ENCODE peak calls at places on chromosomes 6 and 20, in seven cellular contexts. N is ovary, B is endothelial cell of umbilical vein, D is esophagus muscularis mucosa, P is IMR-90, Z is GM12892, Y is uterus. I is an unnamed sample.

GRCh38 chr20:6075428-6076219 is 21.8 kb upstream of the LRRN4 start:
- DNase-seq in B (no peak), D (no peak), Y (no peak), Z (no peak), N (peak; percentile 60), P (no peak), I (peak; percentile 49)

GRCh38 chr6:151075527-151075926 is 164.2 kb upstream of the AKAP12 start:
- DNase-seq in Z (no peak), N (no peak), B (no peak), P (peak; percentile 37), Y (no peak), D (no peak), I (no peak)

GRCh38 chr20:3706774-3707507 is 5.5 kb downstream of the SIGLEC1 start:
- DNase-seq in Y (no peak), Z (no peak), D (no peak), N (no peak), P (peak; percentile 12), B (no peak), I (peak; percentile 66)

GRCh38 chr20:60242836-60243520 is 284.8 kb downstream of the CDH26 start:
- DNase-seq in Z (no peak), P (peak; percentile 35), B (no peak), Y (no peak), D (no peak), N (no peak), I (no peak)

GRCh38 chr6:143536461-143536865 is 24.9 kb upstream of the FUCA2 start:
- DNase-seq in B (peak; percentile 34), D (no peak), Z (peak; percentile 29), Y (peak; percentile 24), P (peak; percentile 33), N (peak; percentile 40), I (peak; percentile 31)

GRCh38 chr20:1816384-1817381 is 78.5 kb upstream of the SIRPA start:
- DNase-seq in Y (no peak), Z (no peak), P (peak; percentile 63), B (peak; percentile 84), D (peak; percentile 90), N (no peak), I (peak; percentile 74)

GRCh38 chr6:122399055-122399347 is 451 bp upstream of the HSF2 start:
- DNase-seq in P (no peak), Z (no peak), N (no peak), Y (no peak), B (no peak), D (no peak), I (no peak)

GRCh38 chr6:71107935-71108420 is 151.1 kb upstream of the B3GAT2 start:
- DNase-seq in Z (no peak), Y (no peak), N (peak; percentile 9), D (no peak), P (peak; percentile 71), B (peak; percentile 81), I (no peak)

GRCh38 chr6:209432-210103 is 82.7 kb upstream of the DUSP22 start:
- DNase-seq in P (no peak), Z (peak; percentile 65), D (no peak), Y (no peak), N (no peak), B (no peak), I (no peak)

GRCh38 chr6:169700296-169700695 is 1.5 kb downstream of the WDR27 start:
- DNase-seq in N (no peak), Y (no peak), P (peak; percentile 29), B (peak; percentile 24), D (no peak), Z (no peak), I (no peak)

GRCh38 chr6:3372184-3372846 is 84.5 kb downstream of the SLC22A23 start:
- DNase-seq in N (no peak), P (no peak), D (no peak), Y (no peak), B (no peak), Z (no peak), I (no peak)

GRCh38 chr6:167849846-167850459 is 23.2 kb downstream of the AFDN start:
- DNase-seq in B (peak; percentile 71), P (no peak), Y (no peak), Z (no peak), D (no peak), N (no peak), I (no peak)

GRCh38 chr6:45445749-45446454 is 68.2 kb upstream of the SUPT3H start:
- DNase-seq in P (peak; percentile 99), D (peak; percentile 92), Z (no peak), Y (peak; percentile 35), N (peak; percentile 15), B (peak; percentile 99), I (peak; percentile 76)

GRCh38 chr20:2559641-2560040 is 23.3 kb downstream of the TMC2 start:
- DNase-seq in B (no peak), Y (no peak), N (no peak), Z (no peak), P (no peak), D (no peak), I (no peak)

GRCh38 chr6:140623498-140623897 is 1249.0 kb upstream of the CITED2 start:
- DNase-seq in P (peak; percentile 93), Z (no peak), N (no peak), D (no peak), Y (no peak), B (peak; percentile 36), I (no peak)

GRCh38 chr6:99613398-99613704 is 6.7 kb downstream of the PRDM13 start:
- DNase-seq in N (no peak), Z (peak; percentile 46), B (no peak), D (no peak), P (peak; percentile 18), Y (no peak), I (no peak)

GRCh38 chr6:116624036-116624805 is 7.9 kb downstream of the RSPH4A start:
- DNase-seq in B (no peak), P (no peak), Z (no peak), N (no peak), D (no peak), Y (no peak), I (no peak)

GRCh38 chr6:129050086-129050485 is 167.1 kb downstream of the LAMA2 start:
- DNase-seq in P (peak; percentile 32), Y (no peak), D (no peak), B (no peak), Z (no peak), N (no peak), I (no peak)

GRCh38 chr6:129046526-129046925 is 163.6 kb downstream of the LAMA2 start:
- DNase-seq in N (no peak), Y (no peak), B (no peak), Z (no peak), D (no peak), P (no peak), I (no peak)

GRCh38 chr6:129047834-129048233 is 164.9 kb downstream of the LAMA2 start:
- DNase-seq in N (no peak), D (no peak), Y (no peak), P (no peak), B (no peak), Z (no peak), I (no peak)
- TF ChIP-seq POLR2A in N (no peak), D (no peak), Y (no peak), P (no peak), B (no peak), Z (no peak), I (no peak)

DNA sequence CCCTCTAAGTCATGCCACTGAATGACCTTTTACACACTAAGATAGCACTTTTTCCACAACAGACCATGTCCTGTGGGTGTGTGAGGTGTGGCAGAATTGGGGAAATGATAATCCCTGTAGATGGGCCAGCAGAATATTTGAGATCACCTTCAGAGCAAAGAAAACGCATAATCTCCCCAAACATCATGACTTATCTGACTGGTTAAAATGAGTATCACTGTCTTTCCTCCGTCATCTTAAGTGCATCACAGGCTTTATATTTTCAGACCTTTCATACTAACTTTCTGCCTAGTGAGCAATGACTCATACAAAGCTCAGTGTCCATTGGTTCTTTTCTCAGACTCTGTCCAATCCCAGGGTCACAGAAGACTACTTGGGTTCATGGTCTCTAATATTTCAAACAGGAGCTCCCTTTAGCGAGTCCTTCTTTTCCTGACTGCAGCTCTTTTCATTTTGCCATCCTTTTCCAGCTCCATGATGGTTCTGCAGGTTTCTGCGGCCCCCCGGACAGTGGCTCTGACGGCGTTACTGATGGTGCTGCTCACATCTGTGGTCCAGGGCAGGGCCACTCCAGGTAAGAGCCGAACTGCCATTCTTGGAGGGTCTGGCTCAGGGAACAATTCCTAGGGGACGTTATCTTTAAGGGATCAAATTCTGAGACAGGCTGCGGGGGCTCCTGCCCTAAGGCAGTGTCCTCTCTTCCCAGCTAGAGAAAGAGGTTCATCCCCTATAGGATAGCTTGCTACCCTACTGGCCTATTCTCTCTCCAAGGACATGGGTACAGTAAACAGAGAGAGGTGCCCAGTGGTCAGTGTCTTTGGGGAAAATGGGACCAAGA is at the start of gene HLA-DPB1:
- DNase-seq in B (peak; percentile 80), Y (no peak), N (no peak), D (peak; percentile 66), P (peak; percentile 59), Z (peak; percentile 41), I (peak; percentile 61)
- TF ChIP-seq POLR2A in B (no peak), Y (peak; percentile 87), N (no peak), D (no peak), P (no peak), Z (peak; percentile 87), I (peak; percentile 80)

DNA sequence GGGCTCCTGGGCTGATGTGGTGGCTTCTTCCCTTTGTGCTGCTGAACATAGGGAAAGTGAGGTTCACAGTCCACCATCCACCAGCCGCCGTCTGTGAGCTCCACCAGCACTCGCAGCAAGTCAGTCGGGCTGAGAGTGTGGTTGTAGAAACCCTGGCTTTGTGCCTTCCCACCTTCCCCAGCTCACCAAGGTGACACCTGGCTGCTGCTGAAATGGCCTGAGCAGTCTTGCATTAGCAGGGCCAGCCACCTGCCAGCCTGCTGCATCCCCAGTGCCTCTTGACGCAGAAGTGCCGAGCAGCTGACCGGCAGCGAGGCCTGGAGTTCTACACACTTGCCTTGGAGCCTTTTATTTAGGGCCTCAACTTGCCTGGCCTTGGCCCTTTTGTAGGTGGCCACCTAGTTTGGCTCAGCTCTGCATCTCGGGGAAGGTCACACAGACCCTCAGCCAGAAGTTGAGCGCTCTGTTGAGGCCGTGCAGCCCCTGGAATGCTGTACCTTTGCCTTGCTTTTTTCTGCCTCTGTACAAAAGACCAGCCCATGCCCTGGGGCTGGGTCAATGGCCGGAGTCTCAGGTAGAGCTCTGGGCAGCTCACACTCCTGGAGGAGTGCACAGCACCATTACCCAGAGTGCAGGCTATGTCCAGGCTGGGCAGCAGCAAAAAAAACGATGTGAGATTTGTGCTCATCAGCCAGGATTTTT is 76.5 kb downstream of the PTPN1 start:
- DNase-seq in P (no peak), Z (no peak), N (no peak), Y (no peak), B (no peak), D (no peak), I (no peak)
- TF ChIP-seq POLR2A in P (no peak), Z (no peak), N (no peak), Y (no peak), B (no peak), D (no peak), I (no peak)

DNA sequence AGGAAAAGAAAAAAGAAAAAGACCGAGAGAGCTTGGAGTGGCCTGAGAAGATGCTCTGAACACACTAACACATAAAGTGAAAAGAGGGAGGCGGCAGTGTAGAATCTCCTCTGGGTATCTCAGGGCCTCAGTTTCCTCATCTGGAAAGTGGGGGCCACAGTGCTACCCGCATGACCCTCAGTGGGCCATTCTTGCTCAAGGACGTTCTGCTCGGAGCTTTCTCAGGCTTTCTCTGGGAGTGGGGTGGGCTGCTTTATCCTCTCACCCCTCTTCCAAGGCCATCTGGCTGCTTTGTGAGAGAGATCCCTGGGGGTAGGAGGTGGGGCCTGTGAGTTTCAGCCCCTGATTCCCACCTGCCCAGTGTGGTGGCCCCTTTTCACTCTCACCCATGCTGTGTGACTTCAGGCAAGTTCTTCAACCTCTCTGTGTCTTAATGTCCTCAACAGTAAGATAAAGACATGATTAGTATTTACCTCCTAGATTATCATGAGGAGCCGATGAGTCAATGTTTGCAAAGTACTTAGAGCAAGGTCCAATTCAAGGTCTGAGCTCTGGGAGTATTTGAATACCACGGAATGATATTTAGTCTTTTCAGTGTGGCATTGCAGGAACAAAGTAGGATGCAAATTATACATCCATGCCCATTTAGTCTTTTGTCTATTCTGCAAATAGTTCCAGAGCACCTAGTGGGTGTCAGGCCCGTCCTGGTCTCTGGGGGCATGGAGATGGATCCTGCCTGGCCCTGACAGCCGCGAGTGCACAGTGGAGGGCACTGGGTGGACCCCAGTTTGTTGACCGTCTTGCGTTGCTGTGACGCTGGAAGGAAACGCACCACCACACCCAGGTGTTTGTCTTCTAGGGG is 34.3 kb downstream of the SRC start:
- DNase-seq in Y (no peak), N (no peak), P (peak; percentile 67), Z (no peak), B (no peak), D (no peak), I (peak; percentile 24)
- TF ChIP-seq POLR2A in Y (no peak), N (no peak), P (no peak), Z (no peak), B (no peak), D (no peak), I (no peak)